ENCODE peak calls at places on chromosomes 1 and 21, in seven cellular contexts. N is aorta; X is H9; T is CD8-positive, alpha-beta memory T cell; F is stimulated activated naive B cell treated with anti-CD40 and anti-IgM and Interleukin-4, amounts not matched to agents 10 μg/mL and 1 μg/mL and 100 μg/mL, for 72 hours; V is cardiac muscle cell; P is NCI-H2029 treated with DMSO at 0.1 percent for 48 hours. Q is an unnamed sample.

GRCh38 chr1:168842916-168843315 is 113.9 kb upstream of the DPT start:
- DNase-seq in P (peak), X (no peak), N (no peak), V (no peak), T (no peak), F (no peak), Q (no peak)

GRCh38 chr1:198838022-198838342 is 199.1 kb downstream of the PTPRC start:
- DNase-seq in F (no peak), X (no peak), V (no peak), T (no peak), P (no peak), N (no peak), Q (no peak)

GRCh38 chr1:84145051-84145450 is 980 bp downstream of the PRKACB start:
- DNase-seq in T (peak), P (no peak), F (no peak), N (no peak), V (no peak), X (no peak), Q (no peak)

GRCh38 chr1:159705911-159706270 is 8.5 kb downstream of the CRP start:
- DNase-seq in X (no peak), P (no peak), V (no peak), N (no peak), F (no peak), T (no peak), Q (no peak)

GRCh38 chr1:173095632-173096031 is 44.9 kb upstream of the TNFSF18 start:
- DNase-seq in V (no peak), F (no peak), X (no peak), T (no peak), P (no peak), N (no peak), Q (peak)

GRCh38 chr1:86146566-86146965 is 10.0 kb downstream of the COL24A1 start:
- DNase-seq in P (no peak), V (no peak), F (no peak), N (no peak), T (no peak), X (no peak), Q (no peak)

GRCh38 chr1:15188678-15189077 is 35.1 kb downstream of the TMEM51 start:
- DNase-seq in P (no peak), X (no peak), V (no peak), F (no peak), T (no peak), N (no peak), Q (no peak)

GRCh38 chr1:24870551-24871195 is 59.4 kb downstream of the RUNX3 start:
- DNase-seq in N (no peak), X (no peak), T (no peak), F (no peak), P (no peak), V (no peak), Q (no peak)

GRCh38 chr1:156281281-156282142 is 1.1 kb downstream of the SMG5 start:
- DNase-seq in N (peak), X (no peak), F (peak), T (peak), P (no peak), V (peak), Q (no peak)

GRCh38 chr1:64135501-64136245 is 67.8 kb upstream of the UBE2U start:
- DNase-seq in P (no peak), T (no peak), F (no peak), N (no peak), X (no peak), V (no peak), Q (no peak)

GRCh38 chr21:32525282-32525681 is 60.0 kb downstream of the TCP10L start:
- DNase-seq in N (no peak), P (no peak), X (peak), T (no peak), F (no peak), V (no peak), Q (no peak)

GRCh38 chr1:84450916-84451315 is 28.1 kb upstream of the RPF1 start:
- DNase-seq in T (no peak), N (no peak), F (no peak), V (no peak), P (no peak), X (no peak), Q (no peak)

GRCh38 chr1:53408755-53409129 is 50.5 kb upstream of the DMRTB1 start:
- DNase-seq in F (no peak), T (no peak), X (no peak), N (no peak), P (no peak), V (no peak), Q (no peak)

GRCh38 chr1:14968251-14968812 is 185.2 kb upstream of the TMEM51 start:
- DNase-seq in N (peak), X (no peak), F (no peak), T (no peak), P (no peak), V (no peak), Q (no peak)

GRCh38 chr1:116347678-116348077 is 25.4 kb upstream of the ATP1A1 start:
- DNase-seq in P (no peak), V (no peak), F (no peak), T (no peak), N (no peak), X (no peak), Q (no peak)

GRCh38 chr1:234154320-234155251 is 218.7 kb upstream of the COA6 start:
- DNase-seq in T (peak), N (no peak), F (no peak), X (peak), P (peak), V (peak), Q (peak)

GRCh38 chr1:206067486-206068302 is 14.7 kb downstream of the RHEX start:
- DNase-seq in T (no peak), P (no peak), X (no peak), V (peak), F (peak), N (no peak), Q (no peak)

GRCh38 chr1:16088351-16088911 is 15.0 kb upstream of the FAM131C start:
- DNase-seq in F (no peak), V (no peak), X (no peak), T (no peak), N (no peak), P (no peak), Q (no peak)

GRCh38 chr21:46148106-46148505 is 7.3 kb downstream of the FTCD start:
- DNase-seq in P (no peak), T (no peak), N (peak), F (no peak), V (no peak), X (no peak), Q (no peak)

GRCh38 chr1:228101994-228102790 is 933 bp downstream of the C1orf35 start:
- DNase-seq in N (peak), T (peak), F (no peak), P (no peak), V (peak), X (peak), Q (no peak)

GRCh38 chr1:27601771-27602509 is 2.0 kb downstream of the AHDC1 start:
- DNase-seq in F (no peak), V (peak), X (no peak), T (no peak), P (no peak), N (peak), Q (no peak)

GRCh38 chr1:221602866-221603265 is 139.0 kb downstream of the DUSP10 start:
- DNase-seq in F (no peak), N (no peak), X (no peak), V (no peak), T (no peak), P (no peak), Q (no peak)

GRCh38 chr1:55233149-55233777 is 18.1 kb upstream of the USP24 start:
- DNase-seq in T (no peak), P (no peak), X (no peak), N (no peak), V (no peak), F (no peak), Q (no peak)

GRCh38 chr1:184329962-184330868 is 56.6 kb upstream of the C1orf21 start:
- DNase-seq in T (no peak), P (no peak), F (no peak), V (no peak), N (no peak), X (no peak), Q (no peak)

GRCh38 chr1:17148950-17149608 is 29.8 kb upstream of the PADI2 start:
- DNase-seq in V (no peak), T (no peak), N (no peak), P (no peak), X (no peak), F (no peak), Q (no peak)

GRCh38 chr1:203507227-203507626 is 13.3 kb downstream of the OPTC start:
- DNase-seq in F (no peak), X (no peak), T (no peak), P (no peak), V (peak), N (no peak), Q (no peak)

GRCh38 chr1:66282343-66282852 is 251.6 kb upstream of the SGIP1 start:
- DNase-seq in P (no peak), N (peak), V (no peak), F (peak), T (peak), X (no peak), Q (peak)

GRCh38 chr1:190479537-190479936 is 1.9 kb upstream of the BRINP3 start:
- DNase-seq in X (no peak), T (no peak), N (no peak), V (peak), F (no peak), P (no peak), Q (no peak)

GRCh38 chr1:58755468-58755872 is 28.4 kb downstream of the JUN start:
- DNase-seq in P (peak), X (no peak), N (peak), V (no peak), T (peak), F (peak), Q (peak)

GRCh38 chr1:62530516-62531154 is 66.7 kb upstream of the ANGPTL3 start:
- DNase-seq in X (peak), P (no peak), V (peak), N (no peak), T (no peak), F (no peak), Q (peak)

GRCh38 chr1:213389061-213389581 is 338.1 kb downstream of the RPS6KC1 start:
- DNase-seq in T (no peak), V (no peak), X (no peak), P (no peak), N (no peak), F (no peak), Q (no peak)

Q was measured in AG04450.